ENCODE peak calls at places on chromosomes 5 and 9, in nine cellular contexts. K, N, U, M, F, C, S, E and L are unnamed samples.

GRCh38 chr9:13857521-13857920 is 456.4 kb downstream of the NFIB start:
- DNase-seq in S (no peak), N (no peak), F (no peak), M (peak), E (no peak), U (no peak), K (no peak), C (no peak), L (no peak)

GRCh38 chr5:42858031-42858643 is 46.4 kb upstream of the SELENOP start:
- DNase-seq in U (no peak), M (no peak), K (no peak), F (no peak), N (no peak), E (no peak), S (no peak), C (no peak), L (peak)

GRCh38 chr9:4381744-4382143 is 81.9 kb upstream of the GLIS3 start:
- DNase-seq in E (no peak), C (no peak), N (no peak), F (no peak), M (no peak), S (no peak), U (no peak), K (no peak), L (no peak)

GRCh38 chr5:88824892-88825781 is 57.8 kb downstream of the MEF2C start:
- DNase-seq in E (no peak), S (no peak), M (peak), U (no peak), F (no peak), K (no peak), N (no peak), C (no peak), L (no peak)

GRCh38 chr5:82150562-82150961 is 127.6 kb downstream of the RPS23 start:
- DNase-seq in S (no peak), M (no peak), K (no peak), N (no peak), U (no peak), F (no peak), C (no peak), E (no peak), L (no peak)

GRCh38 chr5:180783340-180784052 is 19.1 kb downstream of the MGAT1 start:
- DNase-seq in U (no peak), F (no peak), E (no peak), N (no peak), M (no peak), S (no peak), K (no peak), C (no peak), L (no peak)

GRCh38 chr5:96434201-96434645 is 1.2 kb upstream of the PCSK1 start:
- DNase-seq in F (peak), C (peak), K (no peak), U (peak), E (peak), M (peak), S (peak), N (peak), L (no peak)

GRCh38 chr9:112858625-112859147 is 32.0 kb downstream of the SLC46A2 start:
- DNase-seq in N (no peak), M (no peak), K (no peak), C (no peak), S (no peak), U (no peak), E (peak), F (no peak), L (no peak)

GRCh38 chr9:6232546-6232945 is 16.9 kb downstream of the IL33 start:
- DNase-seq in K (no peak), U (no peak), E (no peak), C (no peak), S (no peak), F (no peak), M (no peak), N (no peak), L (no peak)

GRCh38 chr5:62783374-62784057 is 204.9 kb downstream of the LRRC70 start:
- DNase-seq in M (no peak), K (no peak), E (no peak), F (no peak), C (no peak), N (no peak), S (no peak), U (no peak), L (no peak)

GRCh38 chr9:124355941-124356744 is 59.1 kb downstream of the PSMB7 start:
- DNase-seq in S (no peak), C (no peak), E (no peak), K (no peak), N (no peak), F (no peak), M (no peak), U (peak), L (no peak)

GRCh38 chr5:151151263-151151660 is 6.3 kb downstream of the ANXA6 start:
- DNase-seq in E (no peak), U (no peak), F (no peak), C (no peak), N (no peak), K (no peak), M (no peak), S (no peak), L (no peak)

GRCh38 chr5:140246378-140247122 is 56.4 kb downstream of the PFDN1 start:
- DNase-seq in K (no peak), F (no peak), U (peak), S (peak), M (peak), C (no peak), E (no peak), N (peak), L (no peak)

GRCh38 chr9:75891277-75892167 is 1.0 kb downstream of the PCSK5 start:
- DNase-seq in S (peak), F (peak), M (peak), C (peak), K (no peak), E (peak), U (peak), N (peak), L (no peak)

GRCh38 chr9:134712922-134713321 is 71.3 kb downstream of the COL5A1 start:
- DNase-seq in E (no peak), K (no peak), F (no peak), S (no peak), U (no peak), M (no peak), N (no peak), C (no peak), L (no peak)

GRCh38 chr9:115939065-115939765 is 214.4 kb upstream of the PAPPA start:
- DNase-seq in C (no peak), K (no peak), M (peak), F (no peak), U (no peak), N (no peak), S (no peak), E (no peak), L (no peak)

GRCh38 chr5:18507114-18507513 is 872.9 kb downstream of the TAF11L14 start:
- DNase-seq in N (no peak), U (no peak), F (no peak), M (no peak), E (no peak), K (no peak), S (no peak), C (no peak), L (no peak)

GRCh38 chr9:11931109-11931508 is 762.1 kb upstream of the TYRP1 start:
- DNase-seq in K (no peak), E (no peak), F (no peak), N (no peak), C (no peak), M (no peak), S (no peak), U (no peak), L (no peak)

GRCh38 chr5:94968507-94969095 is 316.3 kb downstream of the MCTP1 start:
- DNase-seq in S (no peak), M (peak), K (no peak), U (no peak), C (no peak), F (peak), N (no peak), E (no peak), L (no peak)

GRCh38 chr9:133707065-133707760 is 30.9 kb downstream of the SARDH start:
- DNase-seq in E (peak), S (peak), K (no peak), C (no peak), M (peak), F (no peak), U (peak), N (peak), L (no peak)
- H3K27ac ChIP-seq in E (no peak), S (peak), K (no peak), C (no peak), M (peak), F (no peak), U (peak), N (no peak), L (no peak)

GRCh38 chr5:125409496-125410351 is 663.3 kb upstream of the ZNF608 start:
- DNase-seq in C (no peak), U (no peak), S (no peak), M (no peak), E (no peak), F (no peak), K (no peak), N (no peak), L (no peak)

GRCh38 chr5:125411163-125412050 is 665.0 kb upstream of the ZNF608 start:
- DNase-seq in U (no peak), C (no peak), F (no peak), S (peak), K (no peak), N (peak), M (peak), E (no peak), L (no peak)

GRCh38 chr5:125410501-125411162 is 664.2 kb upstream of the ZNF608 start:
- DNase-seq in S (no peak), M (peak), U (no peak), E (no peak), C (no peak), F (no peak), K (no peak), N (no peak), L (no peak)

GRCh38 chr5:125409101-125409495 is 662.7 kb upstream of the ZNF608 start:
- DNase-seq in F (no peak), N (no peak), E (no peak), M (peak), K (no peak), U (no peak), C (no peak), S (no peak), L (no peak)

DNA sequence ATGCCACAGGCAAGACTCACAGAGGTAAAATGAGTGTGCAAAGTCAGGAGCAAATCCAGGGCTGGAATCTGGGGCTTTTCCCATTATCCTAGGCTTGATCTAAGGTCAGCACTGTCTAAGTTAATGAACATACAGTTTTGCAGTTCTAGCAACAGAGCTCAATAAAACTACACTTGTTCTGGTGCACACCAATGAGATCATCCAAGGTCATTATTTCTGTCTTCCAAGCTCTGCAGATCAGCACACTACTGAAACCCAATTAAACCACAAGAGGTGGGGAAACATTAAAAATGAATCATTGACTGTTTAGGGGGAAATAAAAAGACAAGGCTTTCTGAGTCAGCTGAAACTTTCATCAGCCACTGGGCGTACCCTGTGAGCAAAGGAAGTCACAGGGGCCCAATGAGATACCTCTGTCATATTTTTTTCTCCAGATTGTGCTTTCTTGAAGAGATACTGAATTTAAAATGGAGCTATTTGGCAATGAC is 662.2 kb upstream of the ZNF608 start:
- DNase-seq in S (no peak), N (no peak), E (no peak), F (peak), U (no peak), C (no peak), K (no peak), M (peak), L (no peak)
- H3K27ac ChIP-seq in S (no peak), N (no peak), E (no peak), F (peak), U (peak), C (no peak), K (peak), M (peak), L (peak)

GRCh38 chr5:89991592-89991991 is 418.0 kb downstream of the CETN3 start:
- DNase-seq in K (no peak), U (no peak), F (no peak), C (no peak), N (no peak), E (no peak), M (no peak), S (no peak), L (no peak)
- H3K27ac ChIP-seq in K (no peak), U (no peak), F (no peak), C (no peak), N (no peak), E (no peak), M (no peak), S (no peak), L (no peak)

DNA sequence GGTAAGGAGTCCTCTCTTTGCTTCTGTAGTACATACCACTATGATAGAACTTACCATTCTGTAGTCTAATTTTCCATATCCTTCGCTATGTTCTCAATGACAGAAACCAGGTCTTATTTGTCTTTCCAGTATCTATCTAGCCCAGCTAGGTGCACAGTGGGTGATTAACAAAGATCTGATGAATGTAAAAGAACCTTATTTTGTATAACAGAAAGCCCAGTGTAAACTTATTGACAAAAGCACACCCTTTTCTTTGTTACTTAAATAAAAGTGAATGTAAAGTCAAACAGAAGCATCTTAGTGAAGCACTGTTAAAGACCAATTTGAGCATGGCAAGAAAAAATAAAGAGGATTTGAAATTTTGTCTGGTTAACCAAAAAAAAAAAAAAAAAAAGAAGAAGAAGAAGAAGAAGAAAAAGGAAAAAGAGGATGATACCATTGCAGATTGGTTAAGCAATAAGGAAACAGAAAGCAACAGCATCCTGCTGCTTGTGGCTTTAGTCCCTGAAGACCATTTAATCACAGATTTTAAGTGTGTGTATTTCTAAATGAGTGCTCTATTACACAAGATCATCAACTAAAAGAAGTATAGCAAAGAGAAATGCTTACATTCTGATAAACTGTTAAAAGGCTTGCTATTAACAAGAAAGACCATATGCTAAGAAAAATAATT is 21.2 kb downstream of the MEGF9 start:
- DNase-seq in M (no peak), F (no peak), C (no peak), U (no peak), N (no peak), K (no peak), S (no peak), E (no peak), L (no peak)
- H3K27ac ChIP-seq in M (no peak), F (no peak), C (no peak), U (no peak), N (no peak), K (no peak), S (no peak), E (no peak), L (peak)

DNA sequence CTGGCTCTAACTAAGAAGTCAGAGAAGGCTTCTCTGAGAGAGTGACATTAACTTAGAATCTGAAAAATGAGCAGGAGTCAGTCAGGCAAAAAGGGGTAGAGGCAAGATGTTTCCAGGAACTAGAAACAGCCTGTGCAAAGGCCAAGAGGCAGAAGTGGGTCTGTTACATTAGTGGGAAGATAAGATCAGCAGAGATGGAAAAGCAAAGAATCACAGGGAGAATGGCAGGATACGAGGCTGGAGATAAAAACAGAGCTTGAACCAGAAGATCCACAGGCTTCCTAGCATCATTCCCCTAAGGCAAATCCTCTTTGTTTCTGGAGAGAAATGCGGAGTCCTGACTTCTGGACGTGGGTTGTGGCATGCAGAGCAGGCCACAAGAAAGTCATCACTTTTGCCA is 27.4 kb downstream of the ASTN2 start:
- DNase-seq in C (no peak), E (no peak), N (no peak), U (no peak), M (no peak), F (no peak), K (no peak), S (no peak), L (no peak)
- H3K27ac ChIP-seq in C (no peak), E (no peak), N (no peak), U (no peak), M (no peak), F (no peak), K (no peak), S (no peak), L (no peak)

GRCh38 chr5:109454726-109455505 is 45.1 kb upstream of the PJA2 start:
- DNase-seq in C (no peak), K (no peak), E (no peak), F (no peak), M (peak), S (no peak), U (no peak), N (no peak), L (no peak)
- H3K27ac ChIP-seq in C (no peak), K (peak), E (peak), F (peak), M (peak), S (peak), U (no peak), N (no peak), L (no peak)

DNA sequence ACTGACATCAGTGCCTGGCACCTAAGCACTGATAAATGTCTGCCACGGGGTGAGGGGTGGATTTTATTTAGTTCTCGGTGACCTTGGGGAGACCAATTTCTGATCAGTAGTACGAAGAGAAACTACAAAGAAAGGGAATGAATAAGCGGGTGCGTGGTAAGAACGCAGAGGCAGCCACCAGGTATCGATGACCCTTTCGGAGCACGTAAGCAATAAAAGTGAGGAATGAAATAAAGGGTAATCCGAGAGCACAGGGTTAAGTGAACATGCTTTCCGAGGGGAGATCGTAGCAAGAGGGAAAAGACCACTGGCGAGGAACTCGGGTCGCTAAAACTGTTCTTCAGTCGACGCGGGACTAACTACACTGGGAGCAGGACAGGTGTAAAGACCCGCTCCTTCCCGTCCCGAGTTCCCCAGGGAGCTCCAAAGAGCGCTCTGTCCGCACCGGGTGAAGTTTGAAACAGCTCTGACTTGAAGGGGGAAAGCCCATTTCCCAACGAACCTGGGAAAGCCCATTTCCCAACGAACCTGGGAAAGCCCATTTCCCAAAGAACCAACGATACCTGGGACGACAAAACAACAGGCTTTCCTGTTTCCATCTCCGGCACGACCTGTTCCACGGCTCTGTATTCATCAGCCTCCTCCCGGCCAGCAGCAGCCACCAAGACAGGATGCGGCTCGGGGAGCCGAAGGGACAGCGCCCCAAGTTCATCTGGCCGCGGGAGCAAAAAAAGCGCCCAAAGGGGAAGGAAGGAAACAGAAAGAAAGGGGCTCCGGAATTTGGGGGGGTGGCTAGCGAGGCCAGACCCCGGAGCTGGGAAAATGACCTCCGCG is 993 bp downstream of the ELOVL7 start:
- DNase-seq in K (no peak), E (no peak), C (no peak), U (no peak), N (no peak), S (no peak), F (no peak), M (no peak), L (peak)
- H3K27ac ChIP-seq in K (peak), E (no peak), C (no peak), U (no peak), N (no peak), S (no peak), F (no peak), M (no peak), L (peak)

GRCh38 chr5:132428811-132429440 is 59.4 kb downstream of the SLC22A5 start:
- DNase-seq in K (peak), M (peak), S (peak), E (no peak), U (no peak), C (no peak), F (no peak), N (no peak), L (no peak)
- H3K27ac ChIP-seq in K (peak), M (peak), S (peak), E (peak), U (no peak), C (peak), F (peak), N (no peak), L (no peak)

GRCh38 chr5:31962928-31963327 is 211.2 kb downstream of the GOLPH3 start:
- DNase-seq in F (no peak), C (no peak), M (no peak), E (no peak), U (no peak), S (no peak), K (no peak), N (no peak), L (no peak)

GRCh38 chr5:31965227-31965626 is 208.9 kb downstream of the GOLPH3 start:
- DNase-seq in N (no peak), C (no peak), S (no peak), F (no peak), M (no peak), E (no peak), K (no peak), U (no peak), L (no peak)

GRCh38 chr5:31962321-31962720 is 211.8 kb downstream of the GOLPH3 start:
- DNase-seq in N (no peak), S (peak), E (peak), K (no peak), C (no peak), U (no peak), M (no peak), F (no peak), L (no peak)

GRCh38 chr5:31963961-31964360 is 210.2 kb downstream of the GOLPH3 start:
- DNase-seq in M (no peak), E (no peak), K (no peak), C (no peak), N (no peak), F (no peak), S (no peak), U (no peak), L (no peak)

DNA sequence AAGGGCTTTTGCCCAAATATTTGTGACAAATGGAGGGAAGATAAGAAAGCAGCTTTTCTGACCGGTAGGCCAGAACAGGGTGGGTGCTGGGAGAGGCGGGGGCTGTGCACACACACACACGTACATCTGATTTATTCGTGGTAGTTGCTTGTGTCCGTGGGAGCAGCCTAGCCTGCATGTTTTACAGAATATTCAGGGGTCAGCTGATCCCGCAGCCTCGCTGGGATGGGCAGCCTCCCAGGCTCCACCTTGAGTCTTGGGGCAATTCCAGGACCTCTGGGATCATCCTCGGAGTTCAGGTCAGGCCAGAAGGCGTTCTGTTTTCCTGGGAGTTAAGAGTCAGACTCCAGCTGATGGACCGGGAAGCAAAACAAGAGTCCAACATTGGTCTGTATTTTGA is 210.8 kb downstream of the GOLPH3 start:
- DNase-seq in C (no peak), N (peak), U (no peak), F (no peak), S (no peak), K (no peak), M (no peak), E (no peak), L (no peak)
- H3K27ac ChIP-seq in C (no peak), N (peak), U (no peak), F (no peak), S (peak), K (peak), M (no peak), E (peak), L (no peak)